ENCODE peak calls at places on chromosomes 16 and 17, in five cellular contexts. One of them, this sample, is unnamed. For H3K9me3, the result is how much of the 10 kb centered on the place peaks cover.

GRCh38 chr17:48825446-48826381 is 5.1 kb upstream of the CALCOCO2 start:
- DNase-seq in heart left ventricle: no peak
- DNase-seq in IMR-90: peak
- DNase-seq in lower lobe of right lung: no peak
- DNase-seq in Panc1: no peak
- DNase-seq in this sample: no peak

GRCh38 chr16:16092925-16093624 is 130.2 kb downstream of the ABCC6 start:
- DNase-seq in Panc1: no peak
- DNase-seq in heart left ventricle: no peak
- DNase-seq in IMR-90: peak
- DNase-seq in lower lobe of right lung: no peak
- DNase-seq in this sample: no peak

GRCh38 chr17:28467456-28468025 is 5.9 kb upstream of the SLC13A2 start:
- DNase-seq in IMR-90: peak
- DNase-seq in lower lobe of right lung: no peak
- DNase-seq in Panc1: no peak
- DNase-seq in heart left ventricle: no peak
- DNase-seq in this sample: no peak

GRCh38 chr17:59425085-59425901 is 93.8 kb downstream of the YPEL2 start:
- DNase-seq in Panc1: no peak
- DNase-seq in IMR-90: peak
- DNase-seq in heart left ventricle: peak
- DNase-seq in lower lobe of right lung: peak
- DNase-seq in this sample: no peak

GRCh38 chr17:72764632-72765041 is 327.9 kb downstream of the SLC39A11 start:
- DNase-seq in lower lobe of right lung: no peak
- DNase-seq in heart left ventricle: no peak
- DNase-seq in Panc1: no peak
- DNase-seq in IMR-90: peak
- DNase-seq in this sample: no peak

GRCh38 chr17:83096401-83097220 is 17.2 kb downstream of the METRNL start:
- DNase-seq in Panc1: no peak
- DNase-seq in heart left ventricle: no peak
- DNase-seq in lower lobe of right lung: peak
- DNase-seq in IMR-90: no peak
- DNase-seq in this sample: no peak

GRCh38 chr17:76014100-76014924 is 12.8 kb downstream of the EVPL start:
- DNase-seq in IMR-90: peak
- DNase-seq in heart left ventricle: peak
- DNase-seq in lower lobe of right lung: peak
- DNase-seq in Panc1: peak
- DNase-seq in this sample: peak

GRCh38 chr16:15955425-15955824 is 6.0 kb downstream of the ABCC1 start:
- DNase-seq in heart left ventricle: no peak
- DNase-seq in lower lobe of right lung: no peak
- DNase-seq in Panc1: no peak
- DNase-seq in IMR-90: no peak
- DNase-seq in this sample: no peak

GRCh38 chr16:88570691-88571092 is 489 bp downstream of the ZC3H18 start:
- DNase-seq in lower lobe of right lung: no peak
- DNase-seq in heart left ventricle: no peak
- DNase-seq in IMR-90: no peak
- DNase-seq in Panc1: no peak
- DNase-seq in this sample: peak

GRCh38 chr16:24718967-24719521 is 10.4 kb upstream of the TNRC6A start:
- DNase-seq in heart left ventricle: no peak
- DNase-seq in IMR-90: no peak
- DNase-seq in lower lobe of right lung: no peak
- DNase-seq in Panc1: no peak
- DNase-seq in this sample: no peak

GRCh38 chr16:66169817-66170216 is 196.7 kb upstream of the CDH5 start:
- DNase-seq in Panc1: no peak
- DNase-seq in heart left ventricle: no peak
- DNase-seq in IMR-90: no peak
- DNase-seq in lower lobe of right lung: no peak
- DNase-seq in this sample: no peak

GRCh38 chr16:47143677-47144558 is at the start of gene NETO2:
- DNase-seq in Panc1: no peak
- DNase-seq in lower lobe of right lung: peak
- DNase-seq in IMR-90: peak
- DNase-seq in heart left ventricle: peak
- DNase-seq in this sample: peak

GRCh38 chr17:82531431-82531881 is 11.9 kb downstream of the FOXK2 start:
- DNase-seq in heart left ventricle: no peak
- DNase-seq in lower lobe of right lung: peak
- DNase-seq in Panc1: peak
- DNase-seq in IMR-90: peak
- DNase-seq in this sample: no peak

GRCh38 chr17:28738680-28739384 is 5.0 kb upstream of the TRAF4 start:
- DNase-seq in IMR-90: no peak
- DNase-seq in Panc1: no peak
- DNase-seq in heart left ventricle: no peak
- DNase-seq in lower lobe of right lung: peak
- DNase-seq in this sample: no peak

GRCh38 chr16:85751665-85752501 is 987 bp upstream of the C16orf74 start:
- DNase-seq in IMR-90: peak
- DNase-seq in heart left ventricle: no peak
- DNase-seq in lower lobe of right lung: no peak
- DNase-seq in Panc1: no peak
- DNase-seq in this sample: no peak

GRCh38 chr17:32191306-32191705 is 49.0 kb downstream of the RHOT1 start:
- DNase-seq in lower lobe of right lung: no peak
- DNase-seq in Panc1: no peak
- DNase-seq in heart left ventricle: no peak
- DNase-seq in IMR-90: peak
- DNase-seq in this sample: no peak

GRCh38 chr17:76276069-76276431 is 10.9 kb downstream of the UBALD2 start:
- DNase-seq in heart left ventricle: no peak
- DNase-seq in IMR-90: no peak
- DNase-seq in lower lobe of right lung: no peak
- DNase-seq in Panc1: no peak
- DNase-seq in this sample: no peak

GRCh38 chr16:89187337-89188063 is 12.8 kb downstream of the SLC22A31 start:
- DNase-seq in heart left ventricle: no peak
- DNase-seq in IMR-90: no peak
- DNase-seq in Panc1: no peak
- DNase-seq in lower lobe of right lung: no peak
- DNase-seq in this sample: no peak

GRCh38 chr16:35751191-35751941 is 2292.0 kb downstream of the TP53TG3F start:
- DNase-seq in heart left ventricle: no peak
- DNase-seq in Panc1: no peak
- DNase-seq in lower lobe of right lung: peak
- DNase-seq in IMR-90: no peak
- DNase-seq in this sample: no peak

GRCh38 chr16:35752012-35752772 is 2292.8 kb downstream of the TP53TG3F start:
- DNase-seq in lower lobe of right lung: no peak
- DNase-seq in heart left ventricle: no peak
- DNase-seq in IMR-90: no peak
- DNase-seq in Panc1: no peak
- DNase-seq in this sample: no peak

GRCh38 chr16:35753559-35754390 is 2294.4 kb downstream of the TP53TG3F start:
- DNase-seq in heart left ventricle: no peak
- DNase-seq in IMR-90: no peak
- DNase-seq in Panc1: no peak
- DNase-seq in lower lobe of right lung: peak
- DNase-seq in this sample: no peak

GRCh38 chr16:35754391-35755369 is 2295.3 kb downstream of the TP53TG3F start:
- DNase-seq in Panc1: no peak
- DNase-seq in IMR-90: no peak
- DNase-seq in heart left ventricle: no peak
- DNase-seq in lower lobe of right lung: no peak
- DNase-seq in this sample: no peak

DNA sequence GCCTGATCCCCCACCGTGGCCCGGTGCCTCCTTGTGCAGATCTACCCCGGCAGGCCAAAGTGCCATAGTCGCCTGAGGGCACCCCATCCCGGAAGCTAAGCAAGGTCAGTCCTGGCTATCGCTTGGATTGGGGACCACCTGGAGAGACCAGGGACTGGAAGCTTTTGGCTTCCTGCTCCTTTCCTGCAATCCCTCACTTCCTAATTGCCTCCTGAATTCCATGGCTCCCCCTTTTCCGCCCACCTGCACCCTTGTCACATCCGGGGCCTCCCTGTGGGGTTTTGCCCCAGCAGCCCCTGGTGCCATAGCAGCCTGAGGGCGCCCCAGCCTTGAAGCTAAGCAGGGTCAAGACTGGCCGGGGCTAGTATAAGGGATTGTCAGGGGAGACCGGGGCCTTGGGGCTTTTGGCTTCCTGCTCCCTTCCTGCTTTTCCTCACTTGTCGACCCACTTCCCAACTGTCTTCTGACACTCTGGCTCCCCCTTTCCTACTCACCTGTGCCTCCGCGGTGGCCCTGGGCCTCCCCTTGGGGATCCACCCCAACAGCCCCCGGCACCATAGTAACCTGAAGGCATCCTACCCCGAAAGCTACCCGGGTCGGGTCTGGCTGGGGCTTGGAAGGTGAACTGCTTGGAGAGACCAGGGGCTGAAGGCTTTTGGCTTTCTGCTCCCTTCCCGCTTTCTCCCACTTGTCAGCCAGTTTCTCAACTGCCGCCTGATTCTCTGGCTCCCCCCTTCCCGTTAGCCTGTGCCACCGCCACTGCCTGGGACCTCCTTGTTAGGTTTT is 2293.6 kb downstream of the TP53TG3F start:
- DNase-seq in lower lobe of right lung: peak
- DNase-seq in IMR-90: no peak
- DNase-seq in heart left ventricle: no peak
- DNase-seq in Panc1: no peak
- DNase-seq in this sample: no peak
- H3K9me3 ChIP-seq in lower lobe of right lung: under half
- H3K9me3 ChIP-seq in IMR-90: half or more
- H3K9me3 ChIP-seq in heart left ventricle: under half
- H3K9me3 ChIP-seq in Panc1: under half
- H3K9me3 ChIP-seq in this sample: under half

DNA sequence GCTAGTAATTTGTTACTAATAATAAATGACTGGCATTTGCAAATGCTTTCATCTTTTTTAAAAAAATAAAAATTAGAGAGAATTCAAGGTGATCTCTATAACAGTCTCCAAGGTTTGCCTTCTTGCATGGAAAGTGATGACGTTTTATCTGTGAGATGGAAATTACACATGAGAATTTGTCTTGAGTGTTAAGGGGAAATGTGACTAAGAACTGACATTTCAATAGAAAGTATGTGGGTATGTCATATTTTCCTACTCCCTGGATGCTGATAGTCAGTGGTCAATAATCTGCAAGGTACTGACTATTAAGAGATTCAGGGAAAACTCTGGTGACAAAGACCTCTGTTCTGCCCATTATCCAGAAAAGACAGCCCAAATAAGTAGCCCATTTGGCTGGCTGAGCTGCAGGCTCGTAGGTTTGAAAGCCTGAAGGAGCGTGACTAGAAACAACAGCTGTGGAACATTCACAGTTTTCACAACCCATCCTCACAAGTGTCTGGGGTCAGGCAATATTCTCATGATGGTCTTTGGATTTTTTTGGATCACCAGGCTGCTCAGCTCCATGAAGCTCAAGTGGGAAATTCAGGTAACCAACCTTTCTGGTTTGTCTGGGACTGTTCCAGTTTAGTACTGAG is 49.7 kb upstream of the WSCD1 start:
- DNase-seq in heart left ventricle: no peak
- DNase-seq in IMR-90: no peak
- DNase-seq in Panc1: no peak
- DNase-seq in lower lobe of right lung: no peak
- DNase-seq in this sample: no peak
- H3K9me3 ChIP-seq in heart left ventricle: under half
- H3K9me3 ChIP-seq in IMR-90: under half
- H3K9me3 ChIP-seq in Panc1: under half
- H3K9me3 ChIP-seq in lower lobe of right lung: under half
- H3K9me3 ChIP-seq in this sample: under half

GRCh38 chr16:35184356-35184870 is 1725.0 kb downstream of the TP53TG3F start:
- DNase-seq in IMR-90: no peak
- DNase-seq in heart left ventricle: no peak
- DNase-seq in lower lobe of right lung: no peak
- DNase-seq in Panc1: no peak
- DNase-seq in this sample: no peak

GRCh38 chr16:35186045-35186759 is 1726.8 kb downstream of the TP53TG3F start:
- DNase-seq in IMR-90: no peak
- DNase-seq in heart left ventricle: no peak
- DNase-seq in Panc1: no peak
- DNase-seq in lower lobe of right lung: peak
- DNase-seq in this sample: no peak

GRCh38 chr16:35187665-35188225 is 1728.3 kb downstream of the TP53TG3F start:
- DNase-seq in lower lobe of right lung: no peak
- DNase-seq in heart left ventricle: no peak
- DNase-seq in Panc1: no peak
- DNase-seq in IMR-90: no peak
- DNase-seq in this sample: no peak

GRCh38 chr16:35182943-35183550 is 1723.6 kb downstream of the TP53TG3F start:
- DNase-seq in heart left ventricle: no peak
- DNase-seq in lower lobe of right lung: no peak
- DNase-seq in IMR-90: no peak
- DNase-seq in Panc1: no peak
- DNase-seq in this sample: no peak

DNA sequence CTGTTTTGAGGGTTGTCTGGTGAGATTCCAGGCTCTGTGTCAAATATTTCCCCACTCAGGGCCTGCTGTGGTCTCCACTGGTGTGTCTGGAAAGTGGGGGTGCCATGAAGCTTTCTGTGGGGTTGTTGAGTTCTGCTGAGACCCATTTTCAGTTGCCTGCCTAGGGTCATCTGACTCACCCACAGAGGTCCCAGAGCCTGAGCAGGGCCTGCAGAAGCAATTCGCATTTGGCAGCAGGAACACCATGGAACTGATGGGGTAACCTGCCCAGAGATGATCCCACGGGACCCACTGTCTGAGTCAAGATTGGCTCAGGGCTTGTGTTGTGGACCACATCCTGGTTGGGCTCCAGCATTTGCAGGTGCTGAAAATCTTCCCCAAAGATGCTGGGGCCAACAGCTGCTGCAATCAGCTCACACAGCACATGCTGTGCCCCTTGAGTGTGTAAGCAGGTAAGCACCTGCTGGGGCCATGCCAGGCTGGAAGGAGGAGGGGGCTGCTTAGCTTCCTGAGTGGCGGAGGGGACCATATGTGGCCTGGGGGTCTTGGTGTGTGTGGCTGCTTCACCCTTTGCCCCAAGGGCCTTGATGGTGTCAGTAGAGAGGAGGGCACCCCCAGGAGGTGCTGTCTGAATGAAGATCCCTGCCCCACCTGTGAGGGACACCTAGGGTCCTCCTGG is 1726.1 kb downstream of the TP53TG3F start:
- DNase-seq in IMR-90: no peak
- DNase-seq in heart left ventricle: no peak
- DNase-seq in lower lobe of right lung: no peak
- DNase-seq in Panc1: no peak
- DNase-seq in this sample: no peak
- H3K9me3 ChIP-seq in IMR-90: under half
- H3K9me3 ChIP-seq in heart left ventricle: under half
- H3K9me3 ChIP-seq in lower lobe of right lung: under half
- H3K9me3 ChIP-seq in Panc1: under half
- H3K9me3 ChIP-seq in this sample: under half

DNA sequence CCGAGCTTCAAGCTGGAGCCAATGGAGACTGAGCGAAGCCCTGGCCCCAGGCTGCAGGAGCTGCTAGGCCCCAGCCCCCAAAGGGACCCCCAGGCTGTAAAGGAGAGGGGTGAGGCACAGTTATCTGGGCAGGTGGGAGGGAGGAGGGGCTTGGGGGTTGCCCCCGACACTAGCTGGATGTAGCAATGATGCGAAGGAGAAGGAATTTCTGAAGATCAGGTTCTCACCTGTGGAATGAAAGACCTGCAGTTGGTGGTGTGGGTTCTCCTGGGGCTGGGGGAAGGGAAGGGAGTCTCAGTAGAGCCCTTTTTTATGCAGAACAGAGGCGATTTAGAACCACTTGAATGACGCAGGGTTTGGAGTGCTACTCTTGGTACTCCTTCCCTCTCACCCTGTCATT is 1.8 kb downstream of the ZNF263 start:
- DNase-seq in Panc1: no peak
- DNase-seq in IMR-90: no peak
- DNase-seq in heart left ventricle: no peak
- DNase-seq in lower lobe of right lung: no peak
- DNase-seq in this sample: no peak
- H3K9me3 ChIP-seq in Panc1: half or more
- H3K9me3 ChIP-seq in IMR-90: under half
- H3K9me3 ChIP-seq in heart left ventricle: under half
- H3K9me3 ChIP-seq in lower lobe of right lung: under half
- H3K9me3 ChIP-seq in this sample: under half

This sample was measured in T-helper 17 cell.